ENCODE peak calls at places on chromosome 21, in four cellular contexts. S is GM23338, A is endothelial cell, T is heart right ventricle. P is an unnamed sample.

GRCh38 chr21:15063821-15064575 is 802 bp downstream of the NRIP1 start:
- DNase-seq in A (peak), T (peak), S (peak), P (no peak)

GRCh38 chr21:14843991-14844390 is 220.8 kb downstream of the NRIP1 start:
- DNase-seq in A (no peak), S (no peak), T (no peak), P (no peak)

GRCh38 chr21:45607021-45607921 is 36.3 kb upstream of the PCBP3 start:
- DNase-seq in T (no peak), A (no peak), S (peak), P (no peak)

GRCh38 chr21:17359781-17360180 is 153.1 kb upstream of the CXADR start:
- DNase-seq in S (no peak), A (no peak), T (no peak), P (no peak)

GRCh38 chr21:39660191-39660590 is 47.5 kb downstream of the B3GALT5 start:
- DNase-seq in T (peak), A (no peak), S (no peak), P (no peak)

GRCh38 chr21:45542242-45542666 is at the start of gene SLC19A1:
- DNase-seq in T (peak), S (peak), A (peak), P (peak)

GRCh38 chr21:45900034-45900868 is 81.3 kb upstream of the COL6A1 start:
- DNase-seq in T (no peak), S (no peak), A (no peak), P (no peak)

GRCh38 chr21:31354604-31355443 is 10.8 kb upstream of the TIAM1 start:
- DNase-seq in A (no peak), S (peak), T (no peak), P (no peak)

GRCh38 chr21:46352913-46353312 is 29.0 kb downstream of the PCNT start:
- DNase-seq in A (no peak), T (no peak), S (no peak), P (no peak)

GRCh38 chr21:27407296-27407695 is 440.4 kb upstream of the ADAMTS5 start:
- DNase-seq in T (no peak), S (no peak), A (no peak), P (no peak)

GRCh38 chr21:18249542-18250152 is 5.0 kb downstream of the CHODL start:
- DNase-seq in T (no peak), S (peak), A (no peak), P (no peak)

GRCh38 chr21:14120091-14120734 is 90.5 kb downstream of the LIPI start:
- DNase-seq in S (peak), T (no peak), A (peak), P (peak)

GRCh38 chr21:29151937-29152336 is 21.5 kb downstream of the MAP3K7CL start:
- DNase-seq in A (no peak), T (no peak), S (no peak), P (no peak)

GRCh38 chr21:41396452-41397107 is 29.5 kb upstream of the MX1 start:
- DNase-seq in T (no peak), S (peak), A (no peak), P (no peak)

GRCh38 chr21:29718081-29718815 is 221.5 kb downstream of the GRIK1 start:
- DNase-seq in T (no peak), S (no peak), A (no peak), P (no peak)

GRCh38 chr21:19523731-19524130 is 1120.1 kb upstream of the TMPRSS15 start:
- DNase-seq in T (no peak), S (no peak), A (no peak), P (no peak)

GRCh38 chr21:32425628-32426027 is 13.1 kb downstream of the EVA1C start:
- DNase-seq in S (no peak), A (no peak), T (no peak), P (no peak)

GRCh38 chr21:26565546-26565945 is 7.5 kb downstream of the CYYR1 start:
- DNase-seq in S (no peak), A (no peak), T (no peak), P (no peak)

GRCh38 chr21:17492415-17493168 is 20.3 kb upstream of the CXADR start:
- DNase-seq in T (no peak), A (no peak), S (no peak), P (no peak)

GRCh38 chr21:27818847-27819246 is 852.0 kb upstream of the ADAMTS5 start:
- DNase-seq in A (no peak), T (no peak), S (no peak), P (no peak)

GRCh38 chr21:31347435-31348032 is 3.5 kb upstream of the TIAM1 start:
- DNase-seq in T (no peak), S (peak), A (no peak), P (no peak)

GRCh38 chr21:46347791-46348381 is 23.9 kb downstream of the PCNT start:
- DNase-seq in S (no peak), T (peak), A (no peak), P (no peak)

GRCh38 chr21:46424062-46424591 is 34.6 kb upstream of the DIP2A start:
- DNase-seq in T (no peak), A (peak), S (no peak), P (no peak)

GRCh38 chr21:39313042-39313456 is 383 bp downstream of the BRWD1 start:
- DNase-seq in S (peak), A (peak), T (peak), P (no peak)

GRCh38 chr21:31710586-31710985 is 21.3 kb downstream of the SCAF4 start:
- DNase-seq in S (no peak), T (no peak), A (no peak), P (no peak)

GRCh38 chr21:39644069-39644468 is 31.3 kb downstream of the B3GALT5 start:
- DNase-seq in A (no peak), T (no peak), S (no peak), P (no peak)

GRCh38 chr21:28822882-28823335 is 169.8 kb downstream of the LTN1 start:
- DNase-seq in S (no peak), A (no peak), T (peak), P (no peak)

GRCh38 chr21:22250355-22250754 is 1252.1 kb downstream of the NCAM2 start:
- DNase-seq in A (no peak), T (no peak), S (no peak), P (no peak)

DNA sequence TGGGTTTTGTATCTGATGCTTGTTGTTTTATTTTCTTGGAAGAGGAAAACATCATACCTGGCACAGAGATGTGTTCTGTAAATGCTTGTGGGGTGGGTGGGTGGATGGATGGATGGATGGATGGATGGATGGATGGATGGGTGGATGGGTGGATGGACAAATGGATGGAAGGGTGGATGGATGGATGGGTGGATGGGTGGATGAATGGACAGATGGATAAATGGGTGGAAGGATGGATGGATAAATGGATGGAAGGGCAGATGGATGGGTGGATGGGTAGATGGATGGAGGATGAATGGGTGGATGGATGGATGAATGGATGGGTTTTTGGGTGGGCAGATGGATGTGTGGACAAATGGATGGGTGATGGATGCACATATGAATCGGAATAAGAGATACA is 111.5 kb downstream of the PDE9A start:
- DNase-seq in T (no peak), A (no peak), S (no peak), P (no peak)
- TF ChIP-seq CTCF in T (no peak), A (no peak), S (no peak), P (no peak)

DNA sequence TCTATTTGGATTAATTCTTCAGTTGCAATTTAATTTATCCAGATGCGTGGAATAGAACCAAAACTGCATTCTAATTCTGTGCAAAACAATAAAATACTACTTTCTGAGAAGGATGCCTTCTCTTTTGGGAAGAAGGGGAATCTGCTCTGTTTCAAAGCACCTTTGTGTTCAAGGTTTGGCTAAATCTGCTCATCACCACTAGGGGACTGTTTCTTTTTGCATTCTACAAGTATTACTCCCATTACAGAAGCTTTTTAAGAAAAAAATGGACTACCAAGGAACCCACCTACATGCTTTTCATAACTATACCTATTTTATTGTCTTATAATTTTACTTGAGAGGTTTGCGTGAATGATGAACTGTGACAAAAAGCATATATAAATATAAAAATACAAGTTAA is 18.2 kb downstream of the MRPS6 start:
- DNase-seq in A (no peak), T (no peak), S (peak), P (no peak)
- TF ChIP-seq CTCF in A (peak), T (no peak), S (peak), P (no peak)

GRCh38 chr21:44498965-44499560 is 40.9 kb downstream of the KRTAP10-1 start:
- DNase-seq in T (no peak), A (no peak), S (no peak), P (no peak)

GRCh38 chr21:44497641-44498243 is 42.3 kb downstream of the KRTAP10-1 start:
- DNase-seq in T (no peak), A (no peak), S (no peak), P (no peak)

GRCh38 chr21:44500111-44500510 is 39.9 kb downstream of the KRTAP10-1 start:
- DNase-seq in A (no peak), S (no peak), T (no peak), P (no peak)

GRCh38 chr21:44498280-44498964 is 41.6 kb downstream of the KRTAP10-1 start:
- DNase-seq in T (no peak), A (no peak), S (no peak), P (no peak)

GRCh38 chr21:44499631-44500030 is 40.4 kb downstream of the KRTAP10-1 start:
- DNase-seq in A (no peak), S (no peak), T (no peak), P (no peak)
- TF ChIP-seq CTCF in A (no peak), S (no peak), T (no peak), P (no peak)

DNA sequence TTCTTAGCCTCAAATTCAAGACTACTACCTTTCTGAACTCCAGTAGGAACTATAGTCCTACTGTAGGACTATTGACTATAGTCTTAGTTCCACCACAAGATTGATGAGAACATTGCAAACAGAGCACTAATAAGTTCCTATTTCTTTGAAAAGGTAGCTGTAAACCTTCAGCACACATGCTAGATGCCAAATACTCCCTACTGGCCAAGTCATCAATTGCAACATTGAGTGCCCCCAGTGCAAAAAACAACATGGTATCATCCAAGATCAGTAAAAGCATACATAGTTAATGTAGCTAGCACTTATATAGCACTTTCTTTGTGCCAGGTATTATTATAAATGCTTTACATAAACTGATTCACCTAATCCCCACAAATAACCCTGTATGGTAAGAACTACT is 99.8 kb downstream of the MRPL39 start:
- DNase-seq in T (no peak), S (peak), A (no peak), P (no peak)
- TF ChIP-seq CTCF in T (no peak), S (peak), A (no peak), P (peak)

DNA sequence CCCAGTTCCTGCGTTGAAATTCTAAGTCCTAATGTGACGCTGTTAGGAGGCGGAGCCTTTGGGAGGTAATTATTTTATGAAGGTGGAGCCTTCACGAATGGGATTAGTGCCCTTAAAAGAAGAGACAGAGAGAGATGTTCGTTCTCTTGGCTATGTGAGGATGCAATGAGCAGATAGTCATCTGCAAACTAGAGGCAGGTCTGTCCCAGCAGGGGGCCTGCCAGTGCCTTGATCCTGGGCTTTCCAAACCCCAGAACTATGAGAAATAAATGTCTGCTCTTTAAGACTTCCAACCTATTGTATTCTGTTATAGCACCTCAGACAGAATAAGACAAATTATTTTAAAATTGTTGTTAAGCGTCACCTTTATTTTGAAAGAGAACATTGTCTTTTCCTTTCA is 123.1 kb upstream of the KCNJ6 start:
- DNase-seq in T (no peak), S (no peak), A (no peak), P (no peak)
- TF ChIP-seq CTCF in T (no peak), S (no peak), A (no peak), P (no peak)

DNA sequence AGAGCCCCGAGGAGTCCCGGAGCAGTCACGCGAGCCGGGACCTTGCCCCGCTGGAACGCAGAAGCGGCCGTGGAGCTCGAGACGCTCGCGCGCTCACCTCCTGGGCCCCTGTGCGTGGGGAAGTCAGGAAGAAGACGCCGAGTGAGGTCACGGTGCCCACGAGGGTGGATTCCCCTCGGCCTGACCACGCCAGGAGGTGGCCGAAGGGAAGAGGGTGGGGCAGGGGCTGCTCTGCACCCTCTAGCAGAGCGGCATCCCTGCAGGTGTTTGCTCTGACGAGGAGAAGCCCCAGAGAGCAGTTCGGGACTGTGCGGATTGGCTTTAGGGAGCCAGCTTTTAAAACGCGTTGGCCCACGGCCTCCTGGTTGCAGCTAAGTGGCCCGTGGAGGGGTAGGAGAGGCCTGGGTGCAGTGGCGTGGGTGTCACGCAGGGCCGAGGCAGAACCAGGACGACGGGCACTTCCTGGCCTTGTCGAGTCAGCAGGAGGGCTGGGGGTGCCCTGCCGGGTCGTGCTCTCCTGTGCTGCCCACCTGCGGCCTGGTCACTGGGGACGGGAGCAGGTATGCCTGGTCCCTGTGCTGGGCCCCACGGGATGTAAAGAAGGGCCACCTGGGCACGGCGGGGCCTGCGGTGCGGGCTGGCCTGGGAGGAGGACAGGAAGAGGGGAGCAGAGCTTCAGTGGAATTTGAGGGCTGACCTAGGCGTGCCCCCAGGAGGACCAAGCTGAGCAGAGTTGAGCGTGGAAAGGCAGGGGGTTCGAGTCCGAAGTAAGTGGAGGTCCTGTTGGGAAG is 1.0 kb downstream of the PDXK start:
- DNase-seq in S (no peak), T (no peak), A (no peak), P (no peak)
- TF ChIP-seq CTCF in S (no peak), T (no peak), A (no peak), P (no peak)

GRCh38 chr21:36858320-36858957 is 108.0 kb downstream of the HLCS start:
- DNase-seq in S (no peak), A (no peak), T (no peak), P (no peak)
- TF ChIP-seq CTCF in S (no peak), A (no peak), T (no peak), P (no peak)

GRCh38 chr21:43758811-43759210 is 17.3 kb downstream of the CSTB start:
- DNase-seq in A (no peak), T (no peak), S (no peak), P (no peak)

GRCh38 chr21:43761886-43762285 is 14.2 kb downstream of the CSTB start:
- DNase-seq in T (no peak), A (no peak), S (no peak), P (no peak)

GRCh38 chr21:43759651-43760050 is 16.5 kb downstream of the CSTB start:
- DNase-seq in S (no peak), T (no peak), A (no peak), P (no peak)

GRCh38 chr21:43762303-43763128 is 13.6 kb downstream of the CSTB start:
- DNase-seq in A (no peak), T (no peak), S (no peak), P (no peak)

GRCh38 chr21:43760391-43760958 is 15.6 kb downstream of the CSTB start:
- DNase-seq in S (no peak), T (no peak), A (no peak), P (no peak)
- TF ChIP-seq CTCF in S (peak), T (no peak), A (no peak), P (no peak)

GRCh38 chr21:44510508-44511218 is 29.3 kb downstream of the KRTAP10-1 start:
- DNase-seq in T (peak), S (peak), A (peak), P (peak)

GRCh38 chr21:44508426-44508710 is 31.6 kb downstream of the KRTAP10-1 start:
- DNase-seq in T (no peak), S (no peak), A (no peak), P (no peak)

GRCh38 chr21:44510109-44510507 is 29.9 kb downstream of the KRTAP10-1 start:
- DNase-seq in T (no peak), S (no peak), A (no peak), P (no peak)

GRCh38 chr21:44508711-44509445 is 31.1 kb downstream of the KRTAP10-1 start:
- DNase-seq in S (no peak), T (no peak), A (no peak), P (no peak)

DNA sequence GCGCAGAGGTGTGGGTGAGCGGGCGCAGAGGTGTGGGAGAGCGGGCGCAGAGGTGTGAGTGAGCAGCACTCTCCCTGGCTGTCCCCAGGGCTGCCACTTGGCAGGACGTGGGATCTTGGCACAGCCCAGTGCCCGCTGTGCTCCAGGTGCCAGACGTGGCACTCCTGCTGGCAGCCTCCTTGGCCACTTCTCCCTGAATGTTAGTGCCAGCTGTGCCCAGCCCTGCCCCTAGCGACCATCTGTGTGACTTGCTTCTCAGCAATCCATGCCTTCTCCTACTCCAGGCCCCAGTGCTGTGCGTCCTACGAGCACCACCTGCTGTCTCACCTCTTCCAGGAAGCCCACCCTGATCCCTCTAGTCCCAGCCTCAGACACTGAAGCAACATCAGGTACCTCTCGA is 30.5 kb downstream of the KRTAP10-1 start:
- DNase-seq in S (no peak), T (peak), A (no peak), P (no peak)
- TF ChIP-seq CTCF in S (peak), T (peak), A (no peak), P (no peak)

P was measured in GM20000.